ENCODE peak calls at places on chromosomes 12 and 14, in four cellular contexts. B is NCI-H510A treated with DMSO at 0.1 percent for 48 hours, N is memory B cell, Y is AG08395. O is an unnamed sample.

GRCh38 chr14:23421594-23421993 is 13.5 kb upstream of the MYH6 start:
- DNase-seq in B (no peak), N (no peak), Y (no peak), O (no peak)

GRCh38 chr14:38120109-38120508 is 87.6 kb upstream of the SSTR1 start:
- DNase-seq in B (no peak), N (no peak), Y (no peak), O (no peak)

GRCh38 chr14:59483360-59483759 is 848 bp downstream of the L3HYPDH start:
- DNase-seq in B (peak), N (no peak), Y (peak), O (no peak)

GRCh38 chr12:122079038-122079531 is 529 bp downstream of the MLXIP start:
- DNase-seq in B (peak), N (no peak), Y (no peak), O (no peak)

GRCh38 chr12:19053999-19054398 is 75.5 kb upstream of the PLEKHA5 start:
- DNase-seq in B (no peak), N (no peak), Y (no peak), O (no peak)

GRCh38 chr12:7498832-7499231 is 4.7 kb downstream of the CD163 start:
- DNase-seq in B (no peak), N (no peak), Y (peak), O (no peak)

GRCh38 chr14:78752789-78753188 is 582.6 kb downstream of the NRXN3 start:
- DNase-seq in B (no peak), N (no peak), Y (no peak), O (no peak)

GRCh38 chr14:21860172-21860571 is 186.6 kb upstream of the OR4E1 start:
- DNase-seq in B (no peak), N (no peak), Y (no peak), O (no peak)

GRCh38 chr14:93044116-93044515 is 71.6 kb downstream of the ITPK1 start:
- DNase-seq in B (no peak), N (no peak), Y (no peak), O (no peak)